ENCODE peak calls at places on chromosomes 2 and 18, in ten cellular contexts. G is BE2C, L is astrocyte, R is choroid plexus epithelial cell, E is IMR-90, F is GM12864, K is AG09309, T is bronchial epithelial cell, J is OCI-LY7, O is fibroblast of pulmonary artery. X is an unnamed sample.

GRCh38 chr2:18077724-18078123 is 199.3 kb downstream of the KCNS3 start:
- DNase-seq in G (no peak), L (peak), R (peak), E (peak), F (no peak), K (peak), T (peak), J (no peak), O (peak), X (peak)

GRCh38 chr2:204491528-204491927 is 53.7 kb upstream of the PARD3B start:
- DNase-seq in G (peak), L (peak), R (peak), E (no peak), F (no peak), K (no peak), T (peak), J (no peak), O (peak), X (peak)

GRCh38 chr2:178404380-178404767 is 46.6 kb downstream of the PRKRA start:
- DNase-seq in G (no peak), L (peak), R (peak), E (peak), F (peak), K (peak), T (peak), J (peak), O (peak), X (peak)

GRCh38 chr2:104250635-104251034 is 603.3 kb upstream of the POU3F3 start:
- DNase-seq in G (no peak), L (no peak), R (no peak), E (no peak), F (no peak), K (no peak), T (no peak), J (no peak), O (no peak), X (no peak)

GRCh38 chr18:24930974-24931373 is 421.0 kb downstream of the ZNF521 start:
- DNase-seq in G (no peak), L (no peak), R (no peak), E (no peak), F (no peak), K (no peak), T (no peak), J (no peak), O (no peak), X (no peak)

GRCh38 chr2:9212661-9213411 is 6.2 kb downstream of the ASAP2 start:
- DNase-seq in G (no peak), L (no peak), R (no peak), E (no peak), F (no peak), K (no peak), T (no peak), J (no peak), O (peak), X (no peak)

GRCh38 chr18:10850216-10850615 is 299.2 kb downstream of the PIEZO2 start:
- DNase-seq in G (no peak), L (no peak), R (no peak), E (no peak), F (no peak), K (no peak), T (no peak), J (no peak), O (no peak), X (no peak)

GRCh38 chr2:18413794-18414396 is 146.6 kb downstream of the RDH14 start:
- DNase-seq in G (no peak), L (peak), R (peak), E (peak), F (no peak), K (peak), T (peak), J (no peak), O (peak), X (peak)

GRCh38 chr2:215171151-215171550 is 32.7 kb upstream of the ABCA12 start:
- DNase-seq in G (no peak), L (peak), R (peak), E (no peak), F (no peak), K (peak), T (peak), J (no peak), O (peak), X (peak)

GRCh38 chr2:190717764-190718651 is 69.1 kb downstream of the NAB1 start:
- DNase-seq in G (peak), L (no peak), R (no peak), E (no peak), F (no peak), K (no peak), T (no peak), J (no peak), O (no peak), X (no peak)

GRCh38 chr2:216967889-216968288 is 108.0 kb upstream of the TNP1 start:
- DNase-seq in G (no peak), L (no peak), R (no peak), E (no peak), F (no peak), K (no peak), T (no peak), J (no peak), O (no peak), X (no peak)

GRCh38 chr2:201257381-201257940 is 2.9 kb upstream of the CASP8 start:
- DNase-seq in G (no peak), L (no peak), R (no peak), E (peak), F (no peak), K (no peak), T (no peak), J (peak), O (no peak), X (no peak)

GRCh38 chr2:226800941-226801784 is 1.5 kb upstream of the IRS1 start:
- DNase-seq in G (peak), L (peak), R (peak), E (peak), F (no peak), K (no peak), T (peak), J (peak), O (peak), X (peak)

GRCh38 chr2:127932199-127932877 is 46.6 kb upstream of the AMMECR1L start:
- DNase-seq in G (no peak), L (peak), R (peak), E (peak), F (no peak), K (peak), T (peak), J (no peak), O (peak), X (peak)

GRCh38 chr2:101258804-101259203 is 6.1 kb downstream of the CNOT11 start:
- DNase-seq in G (no peak), L (no peak), R (no peak), E (no peak), F (no peak), K (no peak), T (no peak), J (no peak), O (no peak), X (peak)

GRCh38 chr2:217563565-217563964 is 439.2 kb downstream of the TNS1 start:
- DNase-seq in G (no peak), L (no peak), R (no peak), E (no peak), F (no peak), K (no peak), T (no peak), J (no peak), O (no peak), X (no peak)

GRCh38 chr2:55401124-55401523 is 18.5 kb downstream of the CCDC88A start:
- DNase-seq in G (no peak), L (no peak), R (no peak), E (no peak), F (no peak), K (no peak), T (no peak), J (no peak), O (no peak), X (no peak)

GRCh38 chr2:121721926-121722325 is 14.7 kb downstream of the NIFK start:
- DNase-seq in G (no peak), L (peak), R (peak), E (peak), F (no peak), K (peak), T (peak), J (no peak), O (peak), X (peak)

GRCh38 chr2:107146181-107146580 is 260.2 kb upstream of the ST6GAL2 start:
- DNase-seq in G (no peak), L (no peak), R (no peak), E (no peak), F (no peak), K (no peak), T (no peak), J (no peak), O (no peak), X (no peak)

GRCh38 chr18:34543940-34544339 is 166.2 kb upstream of the DTNA start:
- DNase-seq in G (no peak), L (no peak), R (no peak), E (no peak), F (no peak), K (no peak), T (no peak), J (no peak), O (no peak), X (no peak)

GRCh38 chr2:62794791-62795190 is 89.3 kb downstream of the EHBP1 start:
- DNase-seq in G (no peak), L (peak), R (peak), E (peak), F (no peak), K (no peak), T (peak), J (no peak), O (peak), X (peak)

GRCh38 chr2:204108301-204108700 is 171.7 kb downstream of the ICOS start:
- DNase-seq in G (peak), L (peak), R (peak), E (no peak), F (no peak), K (no peak), T (no peak), J (peak), O (no peak), X (peak)

GRCh38 chr2:10597956-10598355 is 91.8 kb downstream of the NOL10 start:
- DNase-seq in G (no peak), L (no peak), R (no peak), E (no peak), F (no peak), K (no peak), T (no peak), J (no peak), O (no peak), X (no peak)

GRCh38 chr2:164675698-164676097 is 54.4 kb upstream of the GRB14 start:
- DNase-seq in G (no peak), L (no peak), R (no peak), E (no peak), F (no peak), K (no peak), T (no peak), J (no peak), O (no peak), X (no peak)

GRCh38 chr2:35228584-35228983 is 1127.0 kb upstream of the CRIM1 start:
- DNase-seq in G (no peak), L (no peak), R (no peak), E (no peak), F (no peak), K (no peak), T (no peak), J (no peak), O (no peak), X (no peak)

GRCh38 chr2:165274698-165275097 is 35.5 kb downstream of the SCN2A start:
- DNase-seq in G (no peak), L (peak), R (no peak), E (no peak), F (no peak), K (no peak), T (no peak), J (no peak), O (peak), X (peak)

GRCh38 chr2:105746177-105747080 is 1.7 kb downstream of the NCK2 start:
- DNase-seq in G (no peak), L (no peak), R (no peak), E (no peak), F (peak), K (no peak), T (no peak), J (peak), O (no peak), X (no peak)

GRCh38 chr2:207202645-207203044 is 36.9 kb upstream of the KLF7 start:
- DNase-seq in G (no peak), L (peak), R (peak), E (peak), F (no peak), K (no peak), T (peak), J (no peak), O (peak), X (peak)

GRCh38 chr2:204205082-204205481 is 268.5 kb downstream of the ICOS start:
- DNase-seq in G (no peak), L (no peak), R (no peak), E (no peak), F (no peak), K (no peak), T (no peak), J (no peak), O (no peak), X (no peak)

GRCh38 chr18:79442508-79443221 is 46.9 kb downstream of the NFATC1 start:
- DNase-seq in G (no peak), L (no peak), R (peak), E (no peak), F (no peak), K (no peak), T (no peak), J (peak), O (peak), X (peak)

GRCh38 chr18:1865869-1866268 is 705.4 kb downstream of the METTL4 start:
- DNase-seq in G (no peak), L (no peak), R (no peak), E (no peak), F (no peak), K (no peak), T (no peak), J (no peak), O (no peak), X (no peak)

GRCh38 chr2:207896525-207897295 is 127.0 kb upstream of the FZD5 start:
- DNase-seq in G (no peak), L (no peak), R (peak), E (no peak), F (no peak), K (no peak), T (no peak), J (no peak), O (no peak), X (no peak)

GRCh38 chr2:47129191-47129711 is 25.9 kb downstream of the STPG4 start:
- DNase-seq in G (no peak), L (no peak), R (no peak), E (no peak), F (no peak), K (no peak), T (no peak), J (no peak), O (no peak), X (no peak)

GRCh38 chr2:52537588-52537987 is 1230.0 kb upstream of the CHAC2 start:
- DNase-seq in G (no peak), L (no peak), R (no peak), E (no peak), F (no peak), K (no peak), T (no peak), J (no peak), O (no peak), X (no peak)

GRCh38 chr18:57294547-57294946 is 57.8 kb upstream of the ST8SIA3 start:
- DNase-seq in G (no peak), L (no peak), R (no peak), E (no peak), F (no peak), K (no peak), T (no peak), J (no peak), O (no peak), X (no peak)

GRCh38 chr2:216664593-216665034 is 30.7 kb downstream of the IGFBP5 start:
- DNase-seq in G (peak), L (peak), R (peak), E (peak), F (no peak), K (no peak), T (peak), J (peak), O (peak), X (no peak)

DNA sequence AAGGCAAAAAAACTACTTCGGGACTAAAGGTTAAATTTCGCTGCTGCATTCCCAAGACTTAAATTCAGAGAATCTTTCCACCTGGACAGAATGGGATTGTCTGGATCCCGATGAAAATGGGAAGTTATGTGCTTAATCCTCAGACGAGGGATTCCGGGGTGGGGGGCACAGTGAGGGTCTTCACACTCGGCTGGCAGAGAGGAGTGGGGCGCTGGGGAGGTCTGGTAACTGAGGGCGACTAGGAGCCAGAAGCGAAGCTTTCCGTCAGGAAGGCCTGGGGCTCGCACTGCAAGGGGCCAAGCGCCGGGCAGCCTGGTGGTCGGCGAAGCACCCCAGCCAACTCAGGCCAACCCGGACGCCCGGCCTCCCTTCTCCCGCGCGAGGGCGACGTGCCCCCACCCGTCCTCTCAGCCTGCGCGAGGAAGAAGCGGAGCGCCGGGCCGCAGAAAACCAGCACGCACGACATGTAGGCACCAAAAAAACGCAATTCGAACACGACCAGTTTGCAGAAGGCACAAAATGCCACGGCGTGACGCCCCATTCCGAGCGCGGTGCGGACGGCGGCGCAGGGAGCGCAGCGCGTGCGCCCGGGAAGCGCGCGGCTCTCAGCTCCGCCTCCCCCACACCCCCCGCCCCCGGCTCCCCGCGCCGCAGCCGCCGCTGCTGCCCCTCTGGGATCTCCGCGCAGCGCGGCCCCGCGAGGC is 188.1 kb downstream of the ZEB2 start:
- DNase-seq in G (no peak), L (peak), R (no peak), E (no peak), F (peak), K (no peak), T (peak), J (no peak), O (no peak), X (no peak)
- TF ChIP-seq CTCF in G (no peak), L (no peak), R (peak), E (peak), F (peak), K (peak), T (peak), J (peak), O (peak), X (peak)

GRCh38 chr2:213148572-213149331 is 2.7 kb downstream of the IKZF2 start:
- DNase-seq in G (no peak), L (no peak), R (no peak), E (no peak), F (no peak), K (no peak), T (no peak), J (peak), O (no peak), X (no peak)
- H3K4me3 ChIP-seq in G (no peak), L (peak), R (peak), E (peak), F (peak), K (no peak), T (peak), J (peak), O (peak), X (peak)

GRCh38 chr2:85843543-85843942 is 45.2 kb downstream of the ST3GAL5 start:
- DNase-seq in G (peak), L (no peak), R (peak), E (no peak), F (no peak), K (no peak), T (no peak), J (peak), O (no peak), X (no peak)
- TF ChIP-seq CTCF in G (peak), L (peak), R (peak), E (peak), F (peak), K (peak), T (peak), J (peak), O (peak), X (peak)

GRCh38 chr2:109127556-109127955 is 1.4 kb upstream of the SH3RF3 start:
- DNase-seq in G (no peak), L (no peak), R (no peak), E (no peak), F (no peak), K (no peak), T (no peak), J (no peak), O (no peak), X (no peak)
- H3K4me3 ChIP-seq in G (no peak), L (no peak), R (no peak), E (no peak), F (no peak), K (no peak), T (no peak), J (no peak), O (no peak), X (no peak)

GRCh38 chr2:15385184-15385583 is 175.9 kb downstream of the NBAS start:
- DNase-seq in G (peak), L (no peak), R (no peak), E (no peak), F (no peak), K (no peak), T (no peak), J (no peak), O (no peak), X (no peak)
- TF ChIP-seq CTCF in G (no peak), L (no peak), R (no peak), E (no peak), F (no peak), K (no peak), T (no peak), J (no peak), O (no peak), X (no peak)

X was measured in AG10803.